ENCODE peak calls at places on chromosomes 4 and X, in six cellular contexts. One of them, this sample, is unnamed.

GRCh38 chr4:145308598-145308997 is 128.2 kb upstream of the OTUD4 start:
- DNase-seq in dorsolateral prefrontal cortex: no peak
- DNase-seq in transverse colon: no peak
- DNase-seq in neural crest cell: no peak
- DNase-seq in fibroblast of lung: no peak
- DNase-seq in Calu3: no peak
- DNase-seq in this sample: no peak

GRCh38 chr4:833156-833555 is 7.2 kb upstream of the CPLX1 start:
- DNase-seq in Calu3: no peak
- DNase-seq in neural crest cell: no peak
- DNase-seq in transverse colon: no peak
- DNase-seq in fibroblast of lung: no peak
- DNase-seq in dorsolateral prefrontal cortex: no peak
- DNase-seq in this sample: no peak

GRCh38 chr4:42637861-42638260 is 19.0 kb downstream of the ATP8A1 start:
- DNase-seq in fibroblast of lung: no peak
- DNase-seq in transverse colon: no peak
- DNase-seq in Calu3: no peak
- DNase-seq in dorsolateral prefrontal cortex: no peak
- DNase-seq in neural crest cell: no peak
- DNase-seq in this sample: no peak

GRCh38 chr4:12260453-12260852 is 831.8 kb upstream of the HS3ST1 start:
- DNase-seq in transverse colon: no peak
- DNase-seq in neural crest cell: no peak
- DNase-seq in fibroblast of lung: no peak
- DNase-seq in dorsolateral prefrontal cortex: no peak
- DNase-seq in Calu3: no peak
- DNase-seq in this sample: no peak

GRCh38 chrX:136712631-136713030 is 64.7 kb downstream of the CD40LG start:
- DNase-seq in dorsolateral prefrontal cortex: no peak
- DNase-seq in fibroblast of lung: no peak
- DNase-seq in Calu3: no peak
- DNase-seq in transverse colon: no peak
- DNase-seq in neural crest cell: no peak
- DNase-seq in this sample: no peak

GRCh38 chr4:109125084-109125483 is 177.4 kb downstream of the COL25A1 start:
- DNase-seq in neural crest cell: no peak
- DNase-seq in transverse colon: no peak
- DNase-seq in Calu3: no peak
- DNase-seq in dorsolateral prefrontal cortex: no peak
- DNase-seq in fibroblast of lung: no peak
- DNase-seq in this sample: no peak

GRCh38 chr4:169492436-169493163 is 119.8 kb downstream of the NEK1 start:
- DNase-seq in fibroblast of lung: peak
- DNase-seq in Calu3: peak
- DNase-seq in dorsolateral prefrontal cortex: no peak
- DNase-seq in transverse colon: peak
- DNase-seq in neural crest cell: peak
- DNase-seq in this sample: peak

GRCh38 chr4:20572976-20573375 is 127.3 kb upstream of the PACRGL start:
- DNase-seq in transverse colon: no peak
- DNase-seq in neural crest cell: no peak
- DNase-seq in dorsolateral prefrontal cortex: no peak
- DNase-seq in Calu3: no peak
- DNase-seq in fibroblast of lung: no peak
- DNase-seq in this sample: no peak

GRCh38 chrX:54695816-54696487 is 102.1 kb downstream of the ITIH6 start:
- DNase-seq in transverse colon: no peak
- DNase-seq in fibroblast of lung: no peak
- DNase-seq in neural crest cell: no peak
- DNase-seq in Calu3: no peak
- DNase-seq in dorsolateral prefrontal cortex: no peak
- DNase-seq in this sample: no peak

GRCh38 chr4:109875106-109875505 is 27.2 kb downstream of the LRIT3 start:
- DNase-seq in Calu3: no peak
- DNase-seq in neural crest cell: no peak
- DNase-seq in fibroblast of lung: no peak
- DNase-seq in dorsolateral prefrontal cortex: no peak
- DNase-seq in transverse colon: no peak
- DNase-seq in this sample: no peak

GRCh38 chr4:48490012-48490679 is at the start of gene ZAR1:
- DNase-seq in dorsolateral prefrontal cortex: no peak
- DNase-seq in Calu3: peak
- DNase-seq in fibroblast of lung: no peak
- DNase-seq in neural crest cell: no peak
- DNase-seq in transverse colon: no peak
- DNase-seq in this sample: peak

GRCh38 chrX:127085939-127086338 is 266.4 kb downstream of the PRR32 start:
- DNase-seq in dorsolateral prefrontal cortex: no peak
- DNase-seq in transverse colon: no peak
- DNase-seq in neural crest cell: no peak
- DNase-seq in Calu3: no peak
- DNase-seq in fibroblast of lung: no peak
- DNase-seq in this sample: no peak

GRCh38 chrX:150254909-150255308 is 108.2 kb upstream of the MAMLD1 start:
- DNase-seq in neural crest cell: no peak
- DNase-seq in dorsolateral prefrontal cortex: no peak
- DNase-seq in transverse colon: no peak
- DNase-seq in Calu3: no peak
- DNase-seq in fibroblast of lung: no peak
- DNase-seq in this sample: no peak

GRCh38 chrX:132809581-132809980 is 148.8 kb downstream of the HS6ST2 start:
- DNase-seq in Calu3: no peak
- DNase-seq in neural crest cell: no peak
- DNase-seq in dorsolateral prefrontal cortex: no peak
- DNase-seq in transverse colon: no peak
- DNase-seq in fibroblast of lung: no peak
- DNase-seq in this sample: no peak

GRCh38 chrX:37809970-37810369 is 30.1 kb downstream of the CYBB start:
- DNase-seq in fibroblast of lung: no peak
- DNase-seq in dorsolateral prefrontal cortex: no peak
- DNase-seq in Calu3: no peak
- DNase-seq in neural crest cell: no peak
- DNase-seq in transverse colon: no peak
- DNase-seq in this sample: no peak

GRCh38 chr4:53705972-53706371 is 114.7 kb upstream of the LNX1 start:
- DNase-seq in transverse colon: no peak
- DNase-seq in neural crest cell: no peak
- DNase-seq in dorsolateral prefrontal cortex: no peak
- DNase-seq in Calu3: no peak
- DNase-seq in fibroblast of lung: no peak
- DNase-seq in this sample: no peak

GRCh38 chr4:53705151-53705764 is 114.0 kb upstream of the LNX1 start:
- DNase-seq in dorsolateral prefrontal cortex: no peak
- DNase-seq in fibroblast of lung: no peak
- DNase-seq in Calu3: no peak
- DNase-seq in neural crest cell: no peak
- DNase-seq in transverse colon: no peak
- DNase-seq in this sample: no peak

GRCh38 chr4:53703267-53703655 is 112.0 kb upstream of the LNX1 start:
- DNase-seq in Calu3: no peak
- DNase-seq in dorsolateral prefrontal cortex: no peak
- DNase-seq in transverse colon: no peak
- DNase-seq in neural crest cell: no peak
- DNase-seq in fibroblast of lung: no peak
- DNase-seq in this sample: no peak

GRCh38 chr4:53704329-53704728 is 113.0 kb upstream of the LNX1 start:
- DNase-seq in Calu3: no peak
- DNase-seq in neural crest cell: no peak
- DNase-seq in dorsolateral prefrontal cortex: no peak
- DNase-seq in fibroblast of lung: no peak
- DNase-seq in transverse colon: no peak
- DNase-seq in this sample: no peak

DNA sequence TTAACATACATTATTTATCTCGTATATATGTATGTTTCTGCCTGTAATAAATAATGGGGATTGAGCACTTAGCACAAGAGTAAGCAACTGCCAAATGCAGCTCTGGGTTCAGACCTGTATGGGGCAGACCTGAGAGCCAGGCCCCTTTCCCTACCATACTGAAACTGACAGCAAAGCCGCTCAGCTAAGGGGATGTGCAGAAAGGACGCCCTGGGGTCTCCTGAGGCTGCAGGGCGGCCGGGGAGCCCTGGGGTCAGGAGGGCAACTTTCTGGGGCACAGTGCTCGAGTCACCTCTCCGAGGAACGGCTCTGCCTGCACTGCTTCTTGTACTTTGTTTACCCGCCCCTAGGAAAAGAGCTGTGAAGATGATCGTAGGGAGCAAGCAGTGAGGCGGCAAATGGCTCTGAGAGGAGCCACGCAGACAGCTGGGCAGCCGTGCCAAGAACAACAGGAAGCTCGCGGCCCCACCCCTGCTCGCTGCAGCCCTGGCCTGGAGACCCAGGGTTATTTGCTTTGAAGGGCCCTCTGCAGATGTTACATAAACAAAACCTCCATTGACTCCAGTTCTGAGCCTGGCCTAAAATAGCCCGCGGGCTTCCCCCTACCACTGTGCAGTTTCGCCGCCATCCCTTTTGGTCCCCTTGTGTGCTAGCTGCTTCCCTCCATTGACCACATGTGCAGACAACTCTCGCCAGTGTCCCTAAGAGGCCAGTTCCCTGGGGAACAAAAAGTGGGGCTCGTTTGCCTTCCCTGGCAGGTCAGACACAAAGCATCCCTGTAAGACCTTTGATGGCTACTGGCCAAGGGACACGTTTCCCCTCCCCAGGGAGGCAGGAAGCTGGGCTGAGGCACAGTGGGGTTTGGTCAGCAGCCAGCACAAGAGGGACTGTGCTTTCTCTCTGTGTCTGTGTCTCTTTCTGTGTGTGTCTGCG is 111.3 kb upstream of the LNX1 start:
- DNase-seq in fibroblast of lung: peak
- DNase-seq in transverse colon: peak
- DNase-seq in dorsolateral prefrontal cortex: peak
- DNase-seq in Calu3: peak
- DNase-seq in neural crest cell: peak
- DNase-seq in this sample: peak
- TF ChIP-seq CTCF in fibroblast of lung: no peak
- TF ChIP-seq CTCF in transverse colon: no peak
- TF ChIP-seq CTCF in dorsolateral prefrontal cortex: no peak
- TF ChIP-seq CTCF in Calu3: no peak
- TF ChIP-seq CTCF in neural crest cell: peak
- TF ChIP-seq CTCF in this sample: no peak

DNA sequence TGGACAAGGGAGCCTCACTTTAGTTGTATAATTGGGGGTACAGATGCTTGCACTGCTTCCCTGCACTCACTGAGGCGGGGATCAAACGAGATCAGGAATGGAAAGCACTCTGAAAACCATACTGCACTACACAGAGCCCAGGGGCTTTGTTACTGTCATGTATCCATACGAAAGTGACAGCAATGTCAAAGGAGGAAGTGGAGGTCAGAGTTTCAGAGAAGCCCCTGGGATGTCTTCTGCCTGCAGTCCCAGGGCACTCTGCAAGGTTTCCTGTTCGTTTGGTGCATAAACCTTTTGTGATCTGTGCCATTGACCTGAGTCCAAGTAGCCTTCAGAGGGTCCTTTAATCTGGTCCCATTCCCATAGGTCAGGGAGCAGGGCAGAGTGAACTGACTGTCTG is 31.2 kb downstream of the RNF175 start:
- DNase-seq in neural crest cell: no peak
- DNase-seq in Calu3: no peak
- DNase-seq in dorsolateral prefrontal cortex: no peak
- DNase-seq in fibroblast of lung: no peak
- DNase-seq in transverse colon: no peak
- DNase-seq in this sample: no peak
- TF ChIP-seq CTCF in neural crest cell: no peak
- TF ChIP-seq CTCF in Calu3: no peak
- TF ChIP-seq CTCF in dorsolateral prefrontal cortex: no peak
- TF ChIP-seq CTCF in fibroblast of lung: no peak
- TF ChIP-seq CTCF in transverse colon: no peak
- TF ChIP-seq CTCF in this sample: no peak

GRCh38 chr4:61299316-61299715 is 99.2 kb downstream of the ADGRL3 start:
- DNase-seq in fibroblast of lung: no peak
- DNase-seq in neural crest cell: no peak
- DNase-seq in Calu3: no peak
- DNase-seq in dorsolateral prefrontal cortex: no peak
- DNase-seq in transverse colon: no peak
- DNase-seq in this sample: no peak

GRCh38 chr4:61301285-61301684 is 101.2 kb downstream of the ADGRL3 start:
- DNase-seq in dorsolateral prefrontal cortex: no peak
- DNase-seq in Calu3: no peak
- DNase-seq in transverse colon: no peak
- DNase-seq in fibroblast of lung: no peak
- DNase-seq in neural crest cell: no peak
- DNase-seq in this sample: no peak

GRCh38 chr4:61296115-61296514 is 96.0 kb downstream of the ADGRL3 start:
- DNase-seq in fibroblast of lung: no peak
- DNase-seq in Calu3: no peak
- DNase-seq in neural crest cell: no peak
- DNase-seq in dorsolateral prefrontal cortex: no peak
- DNase-seq in transverse colon: no peak
- DNase-seq in this sample: no peak

GRCh38 chr4:61294001-61294400 is 93.9 kb downstream of the ADGRL3 start:
- DNase-seq in fibroblast of lung: no peak
- DNase-seq in neural crest cell: no peak
- DNase-seq in dorsolateral prefrontal cortex: no peak
- DNase-seq in Calu3: no peak
- DNase-seq in transverse colon: no peak
- DNase-seq in this sample: no peak

DNA sequence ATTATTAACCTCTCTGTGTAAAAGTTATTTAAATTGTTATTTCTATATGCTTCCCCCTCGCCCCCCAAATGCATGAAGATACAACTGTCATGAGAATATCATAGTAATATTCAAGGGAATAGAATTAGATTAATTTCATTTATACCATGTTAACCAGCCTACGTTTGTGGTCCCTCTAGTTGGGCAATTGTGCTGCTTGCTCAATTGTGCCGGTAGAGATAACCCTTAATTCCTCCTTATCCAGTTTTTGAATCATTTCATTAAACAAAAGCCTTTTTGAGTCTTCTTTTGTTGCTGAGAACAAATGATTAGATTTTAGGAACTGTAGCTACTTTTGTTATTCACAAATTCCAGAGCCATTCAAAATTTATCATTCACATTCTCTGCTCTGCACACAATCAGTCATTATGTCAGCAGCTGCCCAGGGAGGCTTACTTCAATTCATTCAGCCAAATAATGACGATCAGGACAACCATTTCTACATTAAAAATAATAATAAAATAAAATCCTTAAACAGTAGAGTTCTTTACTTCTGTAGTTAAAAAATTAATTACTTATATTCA is 98.1 kb downstream of the ADGRL3 start:
- DNase-seq in neural crest cell: no peak
- DNase-seq in Calu3: no peak
- DNase-seq in dorsolateral prefrontal cortex: no peak
- DNase-seq in transverse colon: no peak
- DNase-seq in fibroblast of lung: peak
- DNase-seq in this sample: no peak
- TF ChIP-seq CTCF in neural crest cell: no peak
- TF ChIP-seq CTCF in Calu3: no peak
- TF ChIP-seq CTCF in dorsolateral prefrontal cortex: no peak
- TF ChIP-seq CTCF in transverse colon: no peak
- TF ChIP-seq CTCF in fibroblast of lung: no peak
- TF ChIP-seq CTCF in this sample: no peak

DNA sequence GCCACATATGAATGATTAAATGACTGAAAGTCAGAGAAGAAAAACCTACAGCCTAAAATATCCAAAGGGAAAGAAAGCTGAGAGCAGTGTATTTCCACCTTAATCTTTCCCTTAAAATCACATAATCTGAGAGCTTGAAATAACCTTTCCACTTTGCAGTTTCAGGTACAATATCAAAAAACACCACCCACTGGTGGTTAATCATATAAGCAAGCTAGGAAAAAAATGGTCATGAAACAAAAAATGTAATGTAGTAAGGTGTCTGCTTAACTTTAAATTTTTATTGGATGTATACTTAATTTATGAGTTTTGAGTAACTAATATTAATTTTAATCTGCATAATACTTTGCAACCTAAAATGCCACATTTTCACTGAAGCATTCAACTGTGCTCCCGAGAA is 3.2 kb downstream of the PRDM5 start:
- DNase-seq in Calu3: no peak
- DNase-seq in dorsolateral prefrontal cortex: no peak
- DNase-seq in neural crest cell: no peak
- DNase-seq in fibroblast of lung: no peak
- DNase-seq in transverse colon: no peak
- DNase-seq in this sample: no peak
- TF ChIP-seq CTCF in Calu3: no peak
- TF ChIP-seq CTCF in dorsolateral prefrontal cortex: no peak
- TF ChIP-seq CTCF in neural crest cell: peak
- TF ChIP-seq CTCF in fibroblast of lung: no peak
- TF ChIP-seq CTCF in transverse colon: peak
- TF ChIP-seq CTCF in this sample: peak

This sample was measured in glutamatergic neuron.